ENCODE peak calls at places on chromosomes 4 and X, in eight cellular contexts. Z is osteocyte; T is hepatocyte; O is psoas muscle; E is lung; G is stimulated activated naive CD4-positive, alpha-beta T cell; H is GDM1; N is H7. D is an unnamed sample.

GRCh38 chr4:68360570-68360969 is 10.7 kb upstream of the YTHDC1 start:
- DNase-seq in T (no peak), H (no peak), O (no peak), G (no peak), N (no peak), Z (no peak), E (no peak), D (no peak)

GRCh38 chrX:79413009-79413408 is 45.9 kb upstream of the ITM2A start:
- DNase-seq in T (peak; percentile 9), G (no peak), Z (no peak), N (peak; percentile 4), E (no peak), O (no peak), H (peak; percentile 15), D (no peak)

GRCh38 chr4:119841361-119841760 is 212.8 kb upstream of the PDE5A start:
- DNase-seq in O (no peak), H (no peak), G (no peak), Z (no peak), T (peak; percentile 6), N (no peak), E (no peak), D (no peak)

GRCh38 chrX:147950352-147950751 is 30.8 kb upstream of the FMR1NB start:
- DNase-seq in E (no peak), H (no peak), Z (no peak), T (no peak), O (no peak), N (no peak), G (no peak), D (no peak)

GRCh38 chr4:72418458-72418857 is 150.6 kb downstream of the ADAMTS3 start:
- DNase-seq in N (no peak), G (no peak), Z (no peak), H (no peak), O (peak; percentile 19), T (peak; percentile 40), E (no peak), D (peak; percentile 14)

GRCh38 chr4:8402640-8403039 is 37.9 kb downstream of the ACOX3 start:
- DNase-seq in E (no peak), T (no peak), G (no peak), O (peak; percentile 41), Z (no peak), N (no peak), H (peak; percentile 57), D (no peak)

GRCh38 chrX:97290199-97290598 is 406.5 kb downstream of the RPA4 start:
- DNase-seq in G (no peak), H (no peak), Z (no peak), E (no peak), T (no peak), N (peak; percentile 28), O (no peak), D (no peak)

GRCh38 chr4:8255698-8256441 is 13.7 kb upstream of the HTRA3 start:
- DNase-seq in Z (no peak), H (no peak), T (no peak), N (no peak), G (no peak), O (peak; percentile 74), E (no peak), D (peak; percentile 74)

D was measured in gastrocnemius medialis.